ENCODE peak calls at places on chromosomes 13 and 19, in four cellular contexts. O is CD8-positive, alpha-beta T cell; W is psoas muscle; J is fibroblast of lung. H is an unnamed sample.

GRCh38 chr13:43325636-43326035 is 302.2 kb downstream of the DNAJC15 start:
- DNase-seq in O (no peak), W (no peak), J (no peak), H (no peak)

GRCh38 chr19:50739132-50739746 is 16.1 kb downstream of the CLEC11A start:
- DNase-seq in O (no peak), W (no peak), J (no peak), H (no peak)

GRCh38 chr19:4547303-4548237 is 7.7 kb upstream of the LRG1 start:
- DNase-seq in O (no peak), W (no peak), J (no peak), H (no peak)

GRCh38 chr13:20342326-20342725 is 110.2 kb upstream of the GJB6 start:
- DNase-seq in O (no peak), W (no peak), J (no peak), H (no peak)

GRCh38 chr19:33473644-33474305 is 47.8 kb downstream of the PEPD start:
- DNase-seq in O (no peak), W (no peak), J (peak), H (no peak)

GRCh38 chr13:112249644-112250610 is 126.2 kb upstream of the SPACA7 start:
- DNase-seq in O (no peak), W (no peak), J (no peak), H (no peak)

GRCh38 chr19:15635016-15635805 is 5.5 kb upstream of the CYP4F3 start:
- DNase-seq in O (no peak), W (no peak), J (no peak), H (no peak)

GRCh38 chr19:32453736-32454135 is 48.2 kb downstream of the DPY19L3 start:
- DNase-seq in O (no peak), W (no peak), J (no peak), H (no peak)

GRCh38 chr19:30719189-30719990 is 347.2 kb downstream of the ZNF536 start:
- DNase-seq in O (no peak), W (peak), J (peak), H (no peak)

GRCh38 chr13:42548731-42549554 is 25.0 kb upstream of the TNFSF11 start:
- DNase-seq in O (peak), W (no peak), J (peak), H (no peak)

GRCh38 chr19:45092747-45093678 is at the start of gene PPP1R37:
- DNase-seq in O (peak), W (peak), J (peak), H (peak)

DNA sequence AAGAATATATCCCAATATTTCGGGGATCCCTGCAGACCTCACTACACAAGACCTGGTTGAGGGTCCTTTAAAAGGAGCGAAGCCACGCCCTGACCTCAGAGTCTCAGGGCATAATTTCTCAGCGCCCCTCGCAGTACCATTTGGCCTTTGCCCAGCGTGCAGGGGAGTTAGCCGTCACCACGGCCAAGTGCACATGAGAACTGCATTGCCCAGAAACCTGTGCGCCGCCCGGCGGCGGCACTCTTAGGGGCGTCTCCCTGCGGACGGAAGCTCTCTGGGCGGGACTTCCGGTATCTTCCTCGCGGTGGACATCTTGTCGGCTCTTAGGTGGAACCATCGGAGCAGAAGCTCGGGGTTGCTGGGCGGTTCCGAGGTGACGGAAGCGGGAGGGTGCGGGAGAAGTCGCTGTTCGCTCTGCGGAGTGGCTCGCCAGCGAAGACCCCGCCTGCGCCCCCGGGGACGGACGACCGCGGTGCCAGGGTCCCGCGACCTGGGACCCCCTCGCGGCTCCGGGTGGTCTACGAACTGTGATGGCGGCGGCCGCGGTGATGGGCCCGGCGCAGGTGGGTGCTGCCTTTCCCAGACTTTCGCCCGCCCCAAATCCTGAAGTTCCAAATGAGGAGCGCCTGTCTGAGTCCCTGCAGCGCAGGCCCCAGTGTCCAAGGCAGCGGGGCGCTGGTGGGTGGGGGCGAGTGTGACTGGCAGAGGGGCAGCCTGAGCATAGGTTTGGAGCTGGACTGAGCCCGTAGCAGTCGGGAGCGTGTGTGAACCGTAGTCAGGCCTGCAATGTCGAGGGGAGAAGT is at the start of gene ZNF134:
- DNase-seq in O (peak), W (peak), J (peak), H (peak)
- TF ChIP-seq CTCF in O (peak), W (peak), J (peak), H (no peak)

GRCh38 chr19:40693150-40693788 is 2.8 kb upstream of the NUMBL start:
- DNase-seq in O (no peak), W (no peak), J (no peak), H (no peak)
- TF ChIP-seq CTCF in O (no peak), W (peak), J (no peak), H (no peak)

DNA sequence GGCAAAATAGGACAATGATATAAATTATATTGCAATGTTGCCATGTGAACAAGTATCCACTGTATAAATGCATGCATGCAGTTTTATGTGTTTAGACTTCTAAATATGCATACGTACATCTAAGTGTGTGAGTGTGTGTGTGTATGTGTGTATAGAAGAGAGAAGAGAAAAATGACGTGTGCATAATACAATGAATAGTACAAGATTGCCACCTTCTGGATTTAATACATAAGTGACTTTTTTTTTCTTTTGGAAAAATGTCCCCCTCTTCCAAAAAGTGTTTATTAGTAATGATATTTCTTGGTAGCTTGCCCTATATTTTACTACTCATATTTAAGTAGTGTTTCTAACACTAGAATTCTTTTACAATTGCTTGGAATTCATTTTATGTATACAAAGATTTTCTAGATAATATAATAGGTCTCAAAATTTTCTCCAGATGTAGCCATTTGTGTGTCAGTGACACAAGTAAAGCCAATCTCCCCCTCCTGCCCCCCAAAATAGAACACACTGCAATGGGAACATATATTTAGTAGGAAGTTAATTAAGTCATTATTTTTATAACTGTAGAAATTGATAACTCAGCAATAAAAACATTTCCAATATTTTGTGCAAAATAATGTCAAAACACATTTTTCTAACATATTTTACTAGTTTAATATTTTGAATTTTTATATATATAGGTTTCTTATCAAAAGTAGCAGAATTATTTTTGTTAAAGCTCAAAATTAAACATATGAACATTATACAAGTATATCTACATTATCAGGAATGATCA is 783.3 kb upstream of the ATXN8OS start:
- DNase-seq in O (no peak), W (no peak), J (peak), H (no peak)
- TF ChIP-seq CTCF in O (no peak), W (no peak), J (no peak), H (no peak)

DNA sequence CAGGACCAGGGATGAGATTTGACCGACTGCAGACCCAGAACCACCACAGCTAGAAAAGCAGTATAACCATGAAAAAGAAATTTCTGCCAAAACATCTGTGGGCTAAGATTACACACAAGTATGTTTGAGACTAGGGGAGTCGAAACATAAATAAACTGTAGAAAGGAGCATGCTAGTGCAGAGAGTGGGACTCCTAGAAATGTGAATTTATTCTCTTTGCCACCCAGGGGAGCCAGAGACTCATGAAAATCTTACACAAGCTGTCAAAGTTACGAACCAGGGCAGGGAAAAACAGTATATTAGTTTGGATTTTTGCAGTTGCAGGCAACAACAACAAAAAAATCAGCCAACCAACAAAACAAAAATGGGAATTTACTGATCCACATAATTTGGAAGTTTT is 12.3 kb upstream of the HSPH1 start:
- DNase-seq in O (no peak), W (no peak), J (peak), H (no peak)
- TF ChIP-seq CTCF in O (no peak), W (no peak), J (no peak), H (no peak)

DNA sequence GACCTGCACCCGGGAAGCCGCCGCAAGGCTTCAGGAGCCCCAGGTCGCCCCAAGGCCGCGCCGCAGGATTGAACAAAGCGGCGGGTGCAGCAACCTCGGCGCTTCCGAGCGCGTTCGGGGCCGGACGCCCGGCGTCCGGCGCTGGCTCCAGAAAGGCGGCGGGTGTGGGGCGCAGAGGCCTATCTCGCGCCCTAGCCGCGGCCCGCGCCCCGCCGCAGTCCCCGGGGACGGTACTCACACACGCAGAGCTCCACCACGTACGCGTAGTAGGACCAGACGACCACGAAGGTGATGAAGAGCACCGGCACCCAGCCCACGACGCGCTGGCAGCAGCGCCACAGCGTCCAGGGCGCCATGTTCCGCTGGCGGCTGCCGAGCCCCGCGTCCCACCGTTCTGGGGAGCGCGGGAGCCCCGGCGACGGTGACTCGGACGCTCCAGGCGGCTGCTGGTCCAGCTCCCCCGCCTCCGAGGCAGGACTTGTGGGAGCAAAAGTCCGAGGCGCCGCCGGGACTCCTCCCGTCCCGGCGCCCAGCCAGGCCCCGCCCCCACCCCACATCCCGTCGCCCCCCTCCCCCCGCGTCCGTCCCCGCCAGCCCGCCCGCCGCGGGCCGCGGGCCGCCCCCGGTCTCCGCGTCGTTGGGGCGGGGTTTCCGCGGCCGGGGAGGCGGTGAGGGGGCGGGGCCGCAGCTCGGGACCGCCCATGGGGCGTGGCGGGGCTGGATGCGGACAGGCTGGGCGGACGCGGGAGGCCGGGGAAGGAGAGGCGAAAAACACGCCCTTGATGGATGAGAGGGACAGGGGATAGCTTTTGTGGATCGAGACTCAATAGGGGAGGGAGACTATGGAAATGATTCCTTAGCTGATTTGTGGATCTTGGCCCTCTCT is at the start of gene ZDHHC20:
- DNase-seq in O (peak), W (peak), J (peak), H (peak)
- TF ChIP-seq CTCF in O (no peak), W (no peak), J (no peak), H (no peak)

GRCh38 chr13:91247768-91248167 is 99.7 kb upstream of the MIR17HG start:
- DNase-seq in O (no peak), W (no peak), J (no peak), H (no peak)
- TF ChIP-seq CTCF in O (no peak), W (peak), J (no peak), H (peak)

GRCh38 chr19:53909471-53910169 is 542 bp downstream of the CACNG7 start:
- DNase-seq in O (no peak), W (no peak), J (no peak), H (no peak)

GRCh38 chr19:53910170-53910518 is 1.1 kb downstream of the CACNG7 start:
- DNase-seq in O (no peak), W (no peak), J (no peak), H (no peak)

GRCh38 chr19:53916004-53916403 is 6.9 kb downstream of the CACNG7 start:
- DNase-seq in O (no peak), W (no peak), J (no peak), H (no peak)

GRCh38 chr19:53915000-53915399 is 5.9 kb downstream of the CACNG7 start:
- DNase-seq in O (no peak), W (no peak), J (no peak), H (no peak)

DNA sequence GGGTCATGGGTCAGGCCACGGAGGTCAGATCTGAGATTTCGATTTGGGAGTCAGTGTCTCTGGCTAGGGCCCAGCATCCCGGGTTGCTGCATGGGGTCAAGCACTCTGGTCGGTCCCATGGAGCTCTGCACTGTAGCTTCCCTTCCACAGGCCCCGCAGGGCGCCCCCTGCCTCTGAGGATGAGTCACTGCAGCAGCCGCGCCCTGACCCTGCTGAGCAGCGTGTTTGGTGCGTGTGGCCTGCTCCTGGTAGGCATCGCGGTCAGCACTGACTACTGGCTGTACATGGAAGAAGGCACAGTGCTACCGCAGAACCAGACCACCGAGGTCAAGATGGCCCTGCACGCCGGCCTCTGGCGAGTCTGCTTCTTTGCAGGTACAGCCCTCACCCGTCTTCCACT is 3.6 kb downstream of the CACNG7 start:
- DNase-seq in O (no peak), W (no peak), J (no peak), H (no peak)
- TF ChIP-seq CTCF in O (no peak), W (no peak), J (no peak), H (peak)